ENCODE peak calls at places on chromosomes 16 and 17, in ten cellular contexts. X is left cardiac atrium; W is RWPE1; P is mesenteric fat pad; B is stimulated activated CD8-positive, alpha-beta memory T cell treated with anti-CD3 and anti-CD28 coated beads, Interleukin-4, amount 100 ng/mL, for 1 hour; V is NCI-H748 treated with DMSO at 0.1 percent for 48 hours; C is EH; N is SW 1271; L is activated CD4-positive, alpha-beta T cell treated with anti-CD3 and anti-CD28 coated beads for 48 hours; A is GM10248. Q is an unnamed sample.

GRCh38 chr16:3518292-3518982 is 17.6 kb downstream of the CLUAP1 start:
- DNase-seq in X (no peak), W (no peak), P (no peak), B (no peak), V (no peak), C (no peak), N (no peak), L (no peak), A (no peak), Q (no peak)

GRCh38 chr17:82692268-82692667 is 6.2 kb downstream of the RAB40B start:
- DNase-seq in X (no peak), W (no peak), P (no peak), B (no peak), V (no peak), C (no peak), N (no peak), L (no peak), A (no peak), Q (no peak)

GRCh38 chr16:70697601-70698170 is 11.8 kb upstream of the MTSS2 start:
- DNase-seq in X (no peak), W (no peak), P (no peak), B (no peak), V (no peak), C (peak), N (no peak), L (no peak), A (no peak), Q (no peak)

GRCh38 chr17:81046770-81047359 is 11.9 kb downstream of the BAIAP2 start:
- DNase-seq in X (no peak), W (no peak), P (no peak), B (no peak), V (no peak), C (no peak), N (no peak), L (no peak), A (no peak), Q (no peak)

GRCh38 chr16:14405611-14406537 is 224.2 kb downstream of the PARN start:
- DNase-seq in X (no peak), W (peak), P (no peak), B (no peak), V (no peak), C (no peak), N (no peak), L (peak), A (peak), Q (no peak)

GRCh38 chr17:65173951-65174683 is 36.9 kb downstream of the RGS9 start:
- DNase-seq in X (no peak), W (no peak), P (no peak), B (no peak), V (no peak), C (no peak), N (no peak), L (no peak), A (no peak), Q (no peak)

GRCh38 chr16:19329932-19330331 is 44.4 kb downstream of the CLEC19A start:
- DNase-seq in X (no peak), W (peak), P (no peak), B (no peak), V (no peak), C (no peak), N (no peak), L (no peak), A (no peak), Q (peak)

GRCh38 chr16:90031931-90032663 is 12.8 kb upstream of the DBNDD1 start:
- DNase-seq in X (no peak), W (no peak), P (no peak), B (no peak), V (no peak), C (peak), N (no peak), L (no peak), A (no peak), Q (peak)

GRCh38 chr16:78298986-78299385 is 199.5 kb downstream of the WWOX start:
- DNase-seq in X (no peak), W (no peak), P (no peak), B (no peak), V (no peak), C (no peak), N (no peak), L (no peak), A (no peak), Q (peak)

GRCh38 chr17:59165933-59166342 is 10.4 kb downstream of the PRR11 start:
- DNase-seq in X (no peak), W (peak), P (no peak), B (no peak), V (no peak), C (peak), N (peak), L (peak), A (peak), Q (peak)

Q was measured in iris pigment epithelial cell.